ENCODE peak calls at places on chromosomes 4 and X, in seven cellular contexts. One of them, this sample, is unnamed.

GRCh38 chrX:48958635-48959094 is 1.3 kb upstream of the OTUD5 start:
- DNase-seq in endothelial cell: peak; percentile 6
- DNase-seq in stimulated activated CD4-positive, alpha-beta T cell treated with anti-CD3 and anti-CD28 coated beads, TNF-alpha, amount 100 ng/mL, for 4 hours: no peak
- DNase-seq in activated CD4-positive, alpha-beta T cell treated with anti-CD3 and anti-CD28 coated beads, Interleukin-2, amount 50 U/mL, for 1 hour: peak; percentile 18
- DNase-seq in HL-60: peak; percentile 5
- DNase-seq in HCT116: no peak
- DNase-seq in pancreas: no peak
- DNase-seq in this sample: peak; percentile 60

GRCh38 chr4:36363024-36363423 is 81.6 kb downstream of the DTHD1 start:
- DNase-seq in endothelial cell: no peak
- DNase-seq in stimulated activated CD4-positive, alpha-beta T cell treated with anti-CD3 and anti-CD28 coated beads, TNF-alpha, amount 100 ng/mL, for 4 hours: no peak
- DNase-seq in activated CD4-positive, alpha-beta T cell treated with anti-CD3 and anti-CD28 coated beads, Interleukin-2, amount 50 U/mL, for 1 hour: no peak
- DNase-seq in HL-60: no peak
- DNase-seq in HCT116: no peak
- DNase-seq in pancreas: no peak
- DNase-seq in this sample: no peak

GRCh38 chr4:109912706-109913621 is at the start of gene EGF:
- DNase-seq in endothelial cell: no peak
- DNase-seq in stimulated activated CD4-positive, alpha-beta T cell treated with anti-CD3 and anti-CD28 coated beads, TNF-alpha, amount 100 ng/mL, for 4 hours: no peak
- DNase-seq in activated CD4-positive, alpha-beta T cell treated with anti-CD3 and anti-CD28 coated beads, Interleukin-2, amount 50 U/mL, for 1 hour: no peak
- DNase-seq in HL-60: no peak
- DNase-seq in HCT116: no peak
- DNase-seq in pancreas: peak; percentile 54
- DNase-seq in this sample: peak; percentile 43

GRCh38 chr4:53507671-53508286 is 83.5 kb downstream of the LNX1 start:
- DNase-seq in endothelial cell: no peak
- DNase-seq in stimulated activated CD4-positive, alpha-beta T cell treated with anti-CD3 and anti-CD28 coated beads, TNF-alpha, amount 100 ng/mL, for 4 hours: no peak
- DNase-seq in activated CD4-positive, alpha-beta T cell treated with anti-CD3 and anti-CD28 coated beads, Interleukin-2, amount 50 U/mL, for 1 hour: no peak
- DNase-seq in HL-60: no peak
- DNase-seq in HCT116: no peak
- DNase-seq in pancreas: no peak
- DNase-seq in this sample: peak; percentile 100

GRCh38 chr4:151438154-151438553 is 29.2 kb downstream of the FHIP1A start:
- DNase-seq in endothelial cell: no peak
- DNase-seq in stimulated activated CD4-positive, alpha-beta T cell treated with anti-CD3 and anti-CD28 coated beads, TNF-alpha, amount 100 ng/mL, for 4 hours: no peak
- DNase-seq in activated CD4-positive, alpha-beta T cell treated with anti-CD3 and anti-CD28 coated beads, Interleukin-2, amount 50 U/mL, for 1 hour: no peak
- DNase-seq in HL-60: no peak
- DNase-seq in HCT116: no peak
- DNase-seq in pancreas: no peak
- DNase-seq in this sample: no peak

GRCh38 chr4:122099896-122100295 is 52.2 kb upstream of the BLTP1 start:
- DNase-seq in endothelial cell: no peak
- DNase-seq in stimulated activated CD4-positive, alpha-beta T cell treated with anti-CD3 and anti-CD28 coated beads, TNF-alpha, amount 100 ng/mL, for 4 hours: no peak
- DNase-seq in activated CD4-positive, alpha-beta T cell treated with anti-CD3 and anti-CD28 coated beads, Interleukin-2, amount 50 U/mL, for 1 hour: no peak
- DNase-seq in HL-60: no peak
- DNase-seq in HCT116: no peak
- DNase-seq in pancreas: no peak
- DNase-seq in this sample: peak; percentile 38

GRCh38 chr4:20395160-20395773 is 143.6 kb downstream of the SLIT2 start:
- DNase-seq in endothelial cell: peak; percentile 61
- DNase-seq in stimulated activated CD4-positive, alpha-beta T cell treated with anti-CD3 and anti-CD28 coated beads, TNF-alpha, amount 100 ng/mL, for 4 hours: no peak
- DNase-seq in activated CD4-positive, alpha-beta T cell treated with anti-CD3 and anti-CD28 coated beads, Interleukin-2, amount 50 U/mL, for 1 hour: peak; percentile 5
- DNase-seq in HL-60: peak; percentile 18
- DNase-seq in HCT116: peak; percentile 37
- DNase-seq in pancreas: no peak
- DNase-seq in this sample: no peak

GRCh38 chr4:133186845-133187244 is 37.8 kb downstream of the PCDH10 start:
- DNase-seq in endothelial cell: no peak
- DNase-seq in stimulated activated CD4-positive, alpha-beta T cell treated with anti-CD3 and anti-CD28 coated beads, TNF-alpha, amount 100 ng/mL, for 4 hours: no peak
- DNase-seq in activated CD4-positive, alpha-beta T cell treated with anti-CD3 and anti-CD28 coated beads, Interleukin-2, amount 50 U/mL, for 1 hour: no peak
- DNase-seq in HL-60: no peak
- DNase-seq in HCT116: no peak
- DNase-seq in pancreas: no peak
- DNase-seq in this sample: no peak

GRCh38 chr4:40874331-40874730 is 124.6 kb downstream of the NSUN7 start:
- DNase-seq in endothelial cell: no peak
- DNase-seq in stimulated activated CD4-positive, alpha-beta T cell treated with anti-CD3 and anti-CD28 coated beads, TNF-alpha, amount 100 ng/mL, for 4 hours: no peak
- DNase-seq in activated CD4-positive, alpha-beta T cell treated with anti-CD3 and anti-CD28 coated beads, Interleukin-2, amount 50 U/mL, for 1 hour: no peak
- DNase-seq in HL-60: no peak
- DNase-seq in HCT116: no peak
- DNase-seq in pancreas: no peak
- DNase-seq in this sample: no peak

GRCh38 chr4:41029098-41029497 is 185.2 kb downstream of the APBB2 start:
- DNase-seq in endothelial cell: no peak
- DNase-seq in stimulated activated CD4-positive, alpha-beta T cell treated with anti-CD3 and anti-CD28 coated beads, TNF-alpha, amount 100 ng/mL, for 4 hours: no peak
- DNase-seq in activated CD4-positive, alpha-beta T cell treated with anti-CD3 and anti-CD28 coated beads, Interleukin-2, amount 50 U/mL, for 1 hour: no peak
- DNase-seq in HL-60: no peak
- DNase-seq in HCT116: no peak
- DNase-seq in pancreas: no peak
- DNase-seq in this sample: no peak

GRCh38 chrX:23292979-23293651 is 41.5 kb upstream of the PTCHD1 start:
- DNase-seq in endothelial cell: no peak
- DNase-seq in stimulated activated CD4-positive, alpha-beta T cell treated with anti-CD3 and anti-CD28 coated beads, TNF-alpha, amount 100 ng/mL, for 4 hours: no peak
- DNase-seq in activated CD4-positive, alpha-beta T cell treated with anti-CD3 and anti-CD28 coated beads, Interleukin-2, amount 50 U/mL, for 1 hour: no peak
- DNase-seq in HL-60: no peak
- DNase-seq in HCT116: no peak
- DNase-seq in pancreas: no peak
- DNase-seq in this sample: no peak

GRCh38 chr4:105936901-105937300 is 41.6 kb downstream of the NPNT start:
- DNase-seq in endothelial cell: no peak
- DNase-seq in stimulated activated CD4-positive, alpha-beta T cell treated with anti-CD3 and anti-CD28 coated beads, TNF-alpha, amount 100 ng/mL, for 4 hours: no peak
- DNase-seq in activated CD4-positive, alpha-beta T cell treated with anti-CD3 and anti-CD28 coated beads, Interleukin-2, amount 50 U/mL, for 1 hour: no peak
- DNase-seq in HL-60: no peak
- DNase-seq in HCT116: no peak
- DNase-seq in pancreas: no peak
- DNase-seq in this sample: no peak

GRCh38 chr4:42280327-42281095 is 116.8 kb upstream of the SHISA3 start:
- DNase-seq in endothelial cell: peak; percentile 30
- DNase-seq in stimulated activated CD4-positive, alpha-beta T cell treated with anti-CD3 and anti-CD28 coated beads, TNF-alpha, amount 100 ng/mL, for 4 hours: no peak
- DNase-seq in activated CD4-positive, alpha-beta T cell treated with anti-CD3 and anti-CD28 coated beads, Interleukin-2, amount 50 U/mL, for 1 hour: no peak
- DNase-seq in HL-60: peak; percentile 56
- DNase-seq in HCT116: peak; percentile 35
- DNase-seq in pancreas: no peak
- DNase-seq in this sample: no peak

GRCh38 chr4:109675843-109676242 is 27.4 kb downstream of the CASP6 start:
- DNase-seq in endothelial cell: no peak
- DNase-seq in stimulated activated CD4-positive, alpha-beta T cell treated with anti-CD3 and anti-CD28 coated beads, TNF-alpha, amount 100 ng/mL, for 4 hours: no peak
- DNase-seq in activated CD4-positive, alpha-beta T cell treated with anti-CD3 and anti-CD28 coated beads, Interleukin-2, amount 50 U/mL, for 1 hour: no peak
- DNase-seq in HL-60: no peak
- DNase-seq in HCT116: no peak
- DNase-seq in pancreas: no peak
- DNase-seq in this sample: no peak

This sample was measured in stromal cell of bone marrow.